ENCODE peak calls at places on chromosomes 16 and 17, in seven cellular contexts. A, V, Y, J, N, T and I are unnamed samples.

GRCh38 chr16:62224810-62225209 is 188.6 kb upstream of the CDH8 start:
- DNase-seq in A (no peak), V (no peak), Y (no peak), J (no peak), N (no peak), T (no peak), I (no peak)

GRCh38 chr17:78172284-78173024 is 4.1 kb downstream of the SYNGR2 start:
- DNase-seq in A (no peak), V (no peak), Y (peak; percentile 65), J (no peak), N (no peak), T (peak; percentile 59), I (peak; percentile 35)

GRCh38 chr17:68646626-68647526 is 45.7 kb upstream of the FAM20A start:
- DNase-seq in A (no peak), V (no peak), Y (no peak), J (no peak), N (no peak), T (no peak), I (no peak)

GRCh38 chr17:48576479-48577309 is 1.5 kb downstream of the HOXB4 start:
- DNase-seq in A (no peak), V (no peak), Y (no peak), J (no peak), N (no peak), T (no peak), I (peak; percentile 88)

GRCh38 chr16:64826374-64826773 is 295.5 kb downstream of the CDH11 start:
- DNase-seq in A (no peak), V (no peak), Y (no peak), J (no peak), N (no peak), T (no peak), I (no peak)

GRCh38 chr16:23119570-23119969 is 29.7 kb downstream of the USP31 start:
- DNase-seq in A (no peak), V (no peak), Y (no peak), J (no peak), N (no peak), T (no peak), I (peak; percentile 12)

GRCh38 chr17:68101075-68101991 is 65.8 kb downstream of the KPNA2 start:
- DNase-seq in A (peak; percentile 84), V (peak; percentile 87), Y (peak; percentile 96), J (peak; percentile 89), N (peak; percentile 88), T (peak; percentile 98), I (peak; percentile 99)

GRCh38 chr16:67562918-67563707 is 787 bp downstream of the CTCF start:
- DNase-seq in A (peak; percentile 38), V (peak; percentile 55), Y (peak; percentile 80), J (peak; percentile 68), N (no peak), T (peak; percentile 63), I (peak; percentile 88)

GRCh38 chr17:49290690-49291326 is 60.2 kb upstream of the PHOSPHO1 start:
- DNase-seq in A (no peak), V (peak; percentile 25), Y (no peak), J (no peak), N (no peak), T (no peak), I (peak; percentile 52)

GRCh38 chr16:16096161-16096857 is 127.0 kb downstream of the ABCC6 start:
- DNase-seq in A (no peak), V (no peak), Y (peak; percentile 38), J (no peak), N (no peak), T (peak; percentile 42), I (peak; percentile 67)

GRCh38 chr16:8704098-8704497 is 29.7 kb downstream of the ABAT start:
- DNase-seq in A (no peak), V (no peak), Y (no peak), J (no peak), N (no peak), T (no peak), I (no peak)

GRCh38 chr17:58575511-58575910 is 61.1 kb upstream of the MTMR4 start:
- DNase-seq in A (no peak), V (no peak), Y (no peak), J (no peak), N (no peak), T (no peak), I (no peak)

GRCh38 chr16:66070140-66070887 is 296.2 kb upstream of the CDH5 start:
- DNase-seq in A (no peak), V (no peak), Y (peak; percentile 76), J (no peak), N (no peak), T (peak; percentile 31), I (peak; percentile 90)

GRCh38 chr17:72952641-72953313 is 139.7 kb downstream of the SLC39A11 start:
- DNase-seq in A (no peak), V (no peak), Y (no peak), J (no peak), N (no peak), T (no peak), I (no peak)

GRCh38 chr16:68356249-68356918 is 45.6 kb downstream of the PRMT7 start:
- DNase-seq in A (no peak), V (no peak), Y (no peak), J (no peak), N (no peak), T (no peak), I (no peak)

GRCh38 chr16:88927661-88928060 is 49.3 kb downstream of the CBFA2T3 start:
- DNase-seq in A (no peak), V (no peak), Y (no peak), J (no peak), N (no peak), T (no peak), I (no peak)

GRCh38 chr17:78977992-78978973 is 1.4 kb downstream of the LGALS3BP start:
- DNase-seq in A (no peak), V (no peak), Y (peak; percentile 78), J (no peak), N (no peak), T (no peak), I (peak; percentile 80)

GRCh38 chr16:73268311-73268997 is 220.5 kb upstream of the ZFHX3 start:
- DNase-seq in A (no peak), V (no peak), Y (no peak), J (peak; percentile 29), N (no peak), T (no peak), I (peak; percentile 16)

GRCh38 chr17:16976686-16977550 is 5.0 kb upstream of the TNFRSF13B start:
- DNase-seq in A (no peak), V (no peak), Y (no peak), J (no peak), N (no peak), T (no peak), I (no peak)

GRCh38 chr17:72361892-72362291 is 241.1 kb downstream of the SOX9 start:
- DNase-seq in A (no peak), V (no peak), Y (no peak), J (no peak), N (no peak), T (no peak), I (no peak)

GRCh38 chr17:44396946-44397345 is 7.5 kb upstream of the ITGA2B start:
- DNase-seq in A (no peak), V (no peak), Y (no peak), J (no peak), N (no peak), T (no peak), I (no peak)